ENCODE peak calls at places on chromosomes 6 and 20, in five cellular contexts. Q is activated B cell treated with CpG ODN at 0.5 μM for 24 hours; E is suprapubic skin; J is prostate gland; N is CD4-positive, alpha-beta T cell. B is an unnamed sample.

GRCh38 chr6:154474636-154475428 is 35.7 kb downstream of the CNKSR3 start:
- DNase-seq in J (peak; percentile 56), Q (no peak), N (no peak), E (no peak), B (no peak)

GRCh38 chr20:17636523-17637412 is 45.3 kb downstream of the RRBP1 start:
- DNase-seq in E (no peak), N (no peak), Q (no peak), J (no peak), B (no peak)

GRCh38 chr6:148021715-148022114 is 320.9 kb upstream of the SASH1 start:
- DNase-seq in Q (no peak), N (no peak), J (no peak), E (no peak), B (no peak)

GRCh38 chr6:110295451-110296145 is 62.6 kb downstream of the METTL24 start:
- DNase-seq in J (no peak), N (no peak), Q (no peak), E (no peak), B (no peak)

GRCh38 chr6:7129784-7130569 is 22.2 kb downstream of the RREB1 start:
- DNase-seq in Q (no peak), E (no peak), J (no peak), N (no peak), B (peak; percentile 90)

GRCh38 chr20:57093766-57094165 is 172.7 kb downstream of the BMP7 start:
- DNase-seq in Q (no peak), N (no peak), J (no peak), E (no peak), B (no peak)

GRCh38 chr6:10170816-10171215 is 244.1 kb downstream of the TFAP2A start:
- DNase-seq in J (no peak), N (no peak), E (no peak), Q (no peak), B (no peak)

GRCh38 chr6:118377711-118378414 is 170.2 kb upstream of the PLN start:
- DNase-seq in E (no peak), Q (no peak), N (no peak), J (no peak), B (no peak)

DNA sequence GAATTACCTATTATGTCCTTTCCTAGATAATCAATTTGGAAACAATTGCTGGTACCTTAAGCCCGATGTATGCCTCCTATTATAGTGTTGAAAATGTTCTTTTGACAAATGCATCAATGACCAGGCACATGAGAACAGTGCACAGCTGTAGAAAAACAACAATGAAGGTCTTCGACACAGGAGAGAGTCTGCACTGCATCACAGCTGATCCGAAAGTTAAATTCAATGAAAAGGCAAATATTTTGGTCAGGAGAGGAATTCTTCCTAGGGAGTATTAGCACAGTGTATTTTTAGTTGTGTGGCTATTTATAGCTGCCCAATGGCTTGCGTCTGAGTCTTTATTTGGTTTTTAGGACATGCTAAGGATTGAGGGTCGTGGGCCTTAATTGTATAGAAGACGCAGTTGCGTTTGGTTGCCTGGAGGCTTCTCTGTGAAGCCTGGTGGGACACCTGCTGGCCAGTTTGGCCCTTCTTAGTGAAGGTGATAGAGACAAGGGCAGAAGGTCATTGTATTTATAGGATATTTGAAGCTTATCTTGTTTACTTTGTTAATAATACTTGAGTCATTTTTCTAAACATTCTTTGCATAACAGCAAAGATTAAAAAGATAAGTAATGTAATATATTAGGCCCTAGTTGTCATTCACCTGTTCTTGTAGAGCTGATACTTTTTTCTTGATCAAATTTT is 72.3 kb downstream of the CDYL start:
- DNase-seq in N (no peak), E (no peak), Q (no peak), J (no peak), B (no peak)
- TF ChIP-seq CTCF in N (no peak), E (no peak), Q (no peak), J (no peak), B (peak; percentile 12)

GRCh38 chr6:169789146-169789943 is 37.9 kb downstream of the ERMARD start:
- DNase-seq in E (peak; percentile 59), J (no peak), Q (no peak), N (peak; percentile 23), B (no peak)
- TF ChIP-seq CTCF in E (no peak), J (no peak), Q (no peak), N (no peak), B (no peak)

GRCh38 chr20:5950271-5951031 is at the start of the genes MCM8 and TRMT6:
- DNase-seq in J (peak; percentile 96), N (peak; percentile 94), Q (peak; percentile 94), E (peak; percentile 98), B (peak; percentile 98)
- TF ChIP-seq CTCF in J (peak; percentile 20), N (no peak), Q (no peak), E (no peak), B (no peak)

GRCh38 chr6:24219670-24220069 is 93.7 kb downstream of the NRSN1 start:
- DNase-seq in J (no peak), E (no peak), Q (no peak), N (no peak), B (no peak)
- TF ChIP-seq CTCF in J (no peak), E (no peak), Q (no peak), N (no peak), B (no peak)

B was measured in CD14-positive monocyte.